ENCODE peak calls at places on chromosomes 6 and 20, in six cellular contexts. H is uterus; W is ovary; C is CD8-positive, alpha-beta memory T cell; R is transverse colon; Y is iPS DF 6.9. A is an unnamed sample. For H3K36me3, the result is how much of the 10 kb centered on the place peaks cover.

GRCh38 chr20:63291811-63292210 is 1.2 kb upstream of the COL20A1 start:
- DNase-seq in H (no peak), W (no peak), C (no peak), R (no peak), Y (no peak), A (no peak)

GRCh38 chr20:49658508-49658907 is 55.2 kb downstream of the B4GALT5 start:
- DNase-seq in H (no peak), W (no peak), C (no peak), R (no peak), Y (no peak), A (no peak)

GRCh38 chr6:52141596-52141995 is 44.6 kb upstream of the IL17A start:
- DNase-seq in H (no peak), W (no peak), C (no peak), R (no peak), Y (no peak), A (no peak)

GRCh38 chr6:133512410-133513016 is 271.4 kb downstream of the EYA4 start:
- DNase-seq in H (peak), W (peak), C (no peak), R (peak), Y (peak), A (peak)

GRCh38 chr20:63230800-63231268 is 4.9 kb upstream of the BIRC7 start:
- DNase-seq in H (no peak), W (peak), C (no peak), R (peak), Y (no peak), A (peak)

GRCh38 chr20:48194578-48194977 is 409.3 kb upstream of the SULF2 start:
- DNase-seq in H (no peak), W (peak), C (no peak), R (no peak), Y (no peak), A (peak)

GRCh38 chr20:52845044-52845443 is 127.1 kb upstream of the TSHZ2 start:
- DNase-seq in H (no peak), W (no peak), C (no peak), R (no peak), Y (no peak), A (no peak)

GRCh38 chr6:52574709-52575489 is 2.0 kb downstream of the TRAM2 start:
- DNase-seq in H (no peak), W (no peak), C (peak), R (peak), Y (no peak), A (peak)

GRCh38 chr6:125236536-125237327 is 65.0 kb downstream of the HDDC2 start:
- DNase-seq in H (no peak), W (no peak), C (no peak), R (no peak), Y (no peak), A (no peak)

GRCh38 chr6:52983159-52983848 is 11.8 kb downstream of the GSTA4 start:
- DNase-seq in H (no peak), W (no peak), C (no peak), R (no peak), Y (no peak), A (no peak)

GRCh38 chr20:56893206-56893605 is 264.1 kb downstream of the TFAP2C start:
- DNase-seq in H (no peak), W (no peak), C (no peak), R (no peak), Y (peak), A (peak)

GRCh38 chr6:42041131-42042055 is 8.9 kb upstream of the TAF8 start:
- DNase-seq in H (no peak), W (no peak), C (no peak), R (no peak), Y (no peak), A (no peak)

GRCh38 chr6:82144007-82144851 is 103.3 kb downstream of the IBTK start:
- DNase-seq in H (peak), W (no peak), C (no peak), R (peak), Y (no peak), A (peak)

GRCh38 chr6:148524509-148524908 is 181.9 kb downstream of the SASH1 start:
- DNase-seq in H (no peak), W (no peak), C (no peak), R (no peak), Y (no peak), A (no peak)

GRCh38 chr20:48107560-48107959 is 322.3 kb upstream of the SULF2 start:
- DNase-seq in H (no peak), W (peak), C (no peak), R (no peak), Y (no peak), A (no peak)

GRCh38 chr20:61935926-61936700 is 129.6 kb downstream of the TAF4 start:
- DNase-seq in H (no peak), W (peak), C (no peak), R (no peak), Y (no peak), A (no peak)

GRCh38 chr6:12748815-12749521 is 32.4 kb downstream of the PHACTR1 start:
- DNase-seq in H (no peak), W (no peak), C (no peak), R (no peak), Y (peak), A (no peak)

GRCh38 chr20:17538517-17539170 is 7.5 kb upstream of the BFSP1 start:
- DNase-seq in H (no peak), W (no peak), C (no peak), R (no peak), Y (no peak), A (no peak)

GRCh38 chr6:168381726-168382458 is 59.1 kb upstream of the SMOC2 start:
- DNase-seq in H (no peak), W (no peak), C (no peak), R (no peak), Y (no peak), A (no peak)

GRCh38 chr6:69362209-69362608 is 434.6 kb downstream of the LMBRD1 start:
- DNase-seq in H (no peak), W (no peak), C (no peak), R (no peak), Y (no peak), A (no peak)

GRCh38 chr6:110756817-110757216 is 58.5 kb downstream of the CDK19 start:
- DNase-seq in H (no peak), W (no peak), C (no peak), R (no peak), Y (no peak), A (peak)

DNA sequence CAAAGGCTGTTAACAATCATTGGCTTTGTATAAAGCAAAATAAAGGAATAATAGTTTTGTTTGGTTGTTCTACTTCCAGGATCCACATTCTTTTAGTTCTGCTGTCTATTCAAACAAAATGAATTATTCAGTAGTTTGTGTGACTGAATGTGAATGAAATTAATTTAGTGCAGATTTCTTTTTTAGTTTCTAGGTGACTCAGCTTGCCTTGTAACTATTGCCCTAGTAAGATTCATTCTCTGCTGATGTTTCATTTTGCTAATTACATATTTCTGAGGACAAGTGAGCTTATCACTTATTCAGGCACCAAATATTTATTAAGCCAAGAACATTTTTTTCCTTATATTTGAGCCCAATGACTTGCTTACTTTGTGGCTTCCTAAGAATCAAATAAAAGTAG is 46.5 kb upstream of the RIPOR2 start:
- DNase-seq in H (no peak), W (no peak), C (no peak), R (no peak), Y (no peak), A (no peak)
- H3K36me3 ChIP-seq in H (under half), W (under half), C (under half), R (under half), Y (under half), A (under half)

GRCh38 chr6:11354019-11354418 is 121.6 kb upstream of the NEDD9 start:
- DNase-seq in H (peak), W (no peak), C (no peak), R (no peak), Y (no peak), A (no peak)

GRCh38 chr6:11362481-11363018 is 130.1 kb upstream of the NEDD9 start:
- DNase-seq in H (no peak), W (no peak), C (no peak), R (no peak), Y (no peak), A (no peak)

GRCh38 chr6:11358904-11359840 is 126.7 kb upstream of the NEDD9 start:
- DNase-seq in H (peak), W (no peak), C (no peak), R (no peak), Y (no peak), A (no peak)

GRCh38 chr6:11356404-11357155 is 124.1 kb upstream of the NEDD9 start:
- DNase-seq in H (peak), W (no peak), C (no peak), R (peak), Y (no peak), A (no peak)

DNA sequence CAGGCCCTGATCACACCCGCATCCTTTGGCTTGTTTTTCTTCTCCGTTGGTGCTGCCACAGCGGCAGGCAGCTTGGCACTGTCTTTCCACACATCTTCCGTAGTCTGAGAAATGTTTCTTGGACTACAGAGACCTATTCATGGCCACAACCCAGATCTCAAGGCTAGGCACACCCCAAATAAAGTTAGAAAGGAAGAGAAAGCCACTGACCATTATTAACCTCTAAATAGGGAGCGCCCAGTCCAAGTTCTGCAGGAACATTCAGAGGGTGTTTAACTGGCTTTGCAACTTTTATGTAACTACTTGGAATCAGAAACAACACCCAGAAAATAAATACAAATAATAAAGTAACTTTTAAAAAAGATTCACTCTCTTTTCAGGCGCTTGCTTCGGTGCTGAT is 124.8 kb upstream of the NEDD9 start:
- DNase-seq in H (no peak), W (no peak), C (no peak), R (no peak), Y (no peak), A (no peak)
- H3K27ac ChIP-seq in H (peak), W (no peak), C (no peak), R (peak), Y (no peak), A (no peak)

GRCh38 chr6:27451660-27452390 is 21.1 kb downstream of the ZNF184 start:
- DNase-seq in H (no peak), W (no peak), C (no peak), R (no peak), Y (no peak), A (no peak)
- H3K36me3 ChIP-seq in H (under half), W (under half), C (half or more), R (under half), Y (under half), A (half or more)

GRCh38 chr20:54049156-54049555 is 21.2 kb downstream of the BCAS1 start:
- DNase-seq in H (no peak), W (no peak), C (no peak), R (no peak), Y (no peak), A (no peak)

GRCh38 chr20:54051019-54051418 is 19.4 kb downstream of the BCAS1 start:
- DNase-seq in H (no peak), W (no peak), C (no peak), R (no peak), Y (no peak), A (no peak)

GRCh38 chr20:54048489-54048888 is 21.9 kb downstream of the BCAS1 start:
- DNase-seq in H (no peak), W (no peak), C (no peak), R (no peak), Y (no peak), A (no peak)

GRCh38 chr20:54047048-54047447 is 23.3 kb downstream of the BCAS1 start:
- DNase-seq in H (no peak), W (no peak), C (no peak), R (no peak), Y (no peak), A (no peak)

DNA sequence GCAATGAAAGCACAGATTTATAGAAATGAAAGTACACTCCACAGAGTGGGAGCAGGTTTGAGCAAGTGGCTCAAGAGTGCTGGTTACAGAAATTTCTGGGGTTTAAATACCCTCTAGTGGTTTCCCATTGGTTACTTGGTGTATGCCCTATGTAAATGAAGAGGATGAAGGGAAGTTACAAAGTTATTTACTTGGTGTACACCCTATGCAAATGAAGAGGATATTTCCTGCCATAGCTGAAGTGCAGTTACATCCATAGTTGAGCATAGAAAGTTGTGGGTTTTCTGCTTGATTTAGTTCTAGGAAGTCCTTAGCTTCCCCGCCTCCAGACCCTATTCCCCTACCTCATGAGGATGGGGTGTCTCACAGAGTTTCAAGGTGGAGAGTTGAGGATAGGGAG is 22.7 kb downstream of the BCAS1 start:
- DNase-seq in H (no peak), W (no peak), C (no peak), R (no peak), Y (no peak), A (no peak)
- H3K27ac ChIP-seq in H (no peak), W (no peak), C (no peak), R (no peak), Y (no peak), A (no peak)

DNA sequence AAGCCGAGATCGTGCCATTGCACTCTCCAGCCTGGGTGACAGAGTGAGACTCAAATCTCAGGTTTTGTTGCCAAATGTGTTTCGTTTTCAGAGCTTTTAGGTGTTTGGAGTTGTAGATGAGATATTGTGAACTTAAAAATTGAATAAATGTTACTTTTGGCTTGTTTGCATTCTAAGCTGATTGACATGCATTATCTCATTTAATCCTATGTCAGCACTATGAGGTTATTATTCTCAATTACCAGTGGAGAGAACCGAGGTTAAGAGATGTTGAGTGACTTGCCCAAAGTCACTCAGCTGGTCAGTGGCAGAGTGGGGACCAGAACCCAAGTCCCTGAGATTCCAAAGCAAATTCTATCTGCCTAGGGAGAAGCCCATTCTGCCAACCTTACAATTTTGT is 72.6 kb upstream of the PIM1 start:
- DNase-seq in H (no peak), W (no peak), C (no peak), R (no peak), Y (no peak), A (no peak)
- H3K36me3 ChIP-seq in H (under half), W (under half), C (under half), R (under half), Y (under half), A (under half)

A was measured in SJCRH30.